ENCODE peak calls at places on chromosomes 4 and X, in four cellular contexts. G is GM12878, Q is HepG2, L is K562. T is an unnamed sample.
A peak's percentile ranks its signal among the peaks of the same experiment; 100 is the strongest.

GRCh38 chrX:148298737-148299136 is 201.7 kb upstream of the AFF2 start:
- DNase-seq in G (no peak), Q (no peak), L (no peak), T (no peak)

GRCh38 chr4:184949020-184949419 is 69.3 kb upstream of the HELT start:
- DNase-seq in Q (no peak), L (no peak), G (no peak), T (no peak)

GRCh38 chr4:6391186-6391851 is 81.1 kb downstream of the PPP2R2C start:
- DNase-seq in L (no peak), Q (no peak), G (no peak), T (no peak)

GRCh38 chr4:53899544-53900274 is 164.7 kb downstream of the CHIC2 start:
- DNase-seq in Q (no peak), G (no peak), L (no peak), T (no peak)

GRCh38 chrX:34365482-34365881 is 233.4 kb upstream of the FAM47A start:
- DNase-seq in G (no peak), Q (no peak), L (no peak), T (peak; percentile 24)

GRCh38 chr4:70571772-70572171 is 20.3 kb upstream of the AMBN start:
- DNase-seq in L (no peak), Q (no peak), G (no peak), T (no peak)

GRCh38 chrX:106177982-106178321 is 9.8 kb downstream of the PWWP3B start:
- DNase-seq in G (no peak), Q (no peak), L (no peak), T (no peak)

GRCh38 chrX:68511255-68511654 is 12.4 kb downstream of the YIPF6 start:
- DNase-seq in Q (peak; percentile 30), L (peak; percentile 29), G (no peak), T (peak; percentile 61)

GRCh38 chrX:129781134-129782014 is 1.6 kb downstream of the SASH3 start:
- DNase-seq in G (peak; percentile 83), Q (no peak), L (no peak), T (no peak)

GRCh38 chrX:132336172-132336571 is 116.9 kb upstream of the RAP2C start:
- DNase-seq in L (no peak), Q (peak; percentile 25), G (no peak), T (no peak)

GRCh38 chr4:86451560-86452322 is 91.9 kb upstream of the MAPK10 start:
- DNase-seq in L (no peak), Q (no peak), G (no peak), T (no peak)

GRCh38 chr4:102657206-102657605 is 103.6 kb downstream of the MANBA start:
- DNase-seq in L (no peak), Q (no peak), G (no peak), T (no peak)
- TF ChIP-seq BHLHE40 in L (no peak), Q (no peak), G (no peak), T (no peak)

DNA sequence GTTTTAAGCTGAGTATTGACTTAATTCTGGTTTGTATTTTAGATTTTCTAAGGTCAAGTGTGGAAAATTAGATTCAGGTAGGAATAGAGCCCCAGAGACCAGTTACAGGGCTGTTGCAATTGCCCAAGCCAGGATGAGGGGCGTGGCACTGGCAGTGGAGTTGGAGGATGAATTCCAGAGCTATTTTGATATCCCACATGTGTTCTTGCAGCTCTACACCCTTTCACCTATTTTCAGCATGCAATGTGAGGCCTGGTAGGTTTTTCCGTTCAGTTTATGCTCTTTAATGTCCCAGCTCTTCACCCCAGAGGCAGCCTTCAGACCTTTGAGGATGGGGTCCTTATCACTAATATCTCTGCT is 17.9 kb upstream of the OGT start:
- DNase-seq in L (no peak), G (no peak), Q (no peak), T (no peak)
- TF ChIP-seq SP1 in L (no peak), G (no peak), Q (no peak), T (no peak)

GRCh38 chrX:103329991-103330390 is at the start of gene TCEAL7:
- DNase-seq in G (no peak), Q (no peak), L (no peak), T (no peak)
- TF ChIP-seq BHLHE40 in G (no peak), Q (no peak), L (peak; percentile 18), T (no peak)

GRCh38 chr4:100935090-100935489 is 412.2 kb downstream of the PPP3CA start:
- DNase-seq in G (no peak), Q (no peak), L (no peak), T (peak; percentile 7)
- TF ChIP-seq SP1 in G (no peak), Q (no peak), L (no peak), T (no peak)

GRCh38 chrX:2313864-2314646 is 186.7 kb downstream of the DHRSX start:
- DNase-seq in L (no peak), Q (no peak), G (no peak), T (no peak)

GRCh38 chrX:2315434-2315833 is 185.3 kb downstream of the DHRSX start:
- DNase-seq in G (no peak), Q (no peak), L (no peak), T (no peak)

GRCh38 chrX:2317527-2318055 is 183.2 kb downstream of the DHRSX start:
- DNase-seq in Q (no peak), G (no peak), L (peak; percentile 11), T (no peak)

GRCh38 chrX:2318371-2318770 is 182.4 kb downstream of the DHRSX start:
- DNase-seq in G (no peak), Q (no peak), L (no peak), T (no peak)

GRCh38 chrX:2316534-2316933 is 184.2 kb downstream of the DHRSX start:
- DNase-seq in G (no peak), Q (peak; percentile 10), L (no peak), T (no peak)
- TF ChIP-seq BHLHE40 in G (no peak), Q (no peak), L (no peak), T (no peak)

GRCh38 chr4:189092596-189092995 is 848.1 kb upstream of the FRG1 start:
- DNase-seq in L (no peak), Q (no peak), G (no peak), T (no peak)
- TF ChIP-seq SP1 in L (no peak), Q (no peak), G (no peak), T (no peak)

T was measured in HEK293T.